ENCODE peak calls at places on chromosomes 13 and 19, in ten cellular contexts. H is CD8-positive, alpha-beta T cell; I is right cardiac atrium; A is gastroesophageal sphincter; N is left colon; B is activated CD4-positive, CD25-positive, alpha-beta regulatory T cell treated with anti-CD3 and anti-CD28 coated beads, Interleukin-2, amount 50 U/mL, for 24 hours; G is left lung; E is esophagus mucosa; M is activated CD4-positive, alpha-beta T cell treated with anti-CD3 and anti-CD28 coated beads for 36 hours; D is left ventricle myocardium superior. Z is an unnamed sample.

GRCh38 chr13:79445968-79446645 is 34.8 kb upstream of the NDFIP2 start:
- ATAC-seq in H (peak; percentile 55), I (no peak), A (no peak), N (no peak), B (no peak), G (no peak), E (no peak), M (peak; percentile 84), D (no peak), Z (peak; percentile 68)

GRCh38 chr13:28455580-28456194 is 39.2 kb downstream of the FLT1 start:
- ATAC-seq in H (no peak), I (no peak), A (no peak), N (no peak), B (no peak), G (no peak), E (no peak), M (no peak), D (peak; percentile 58), Z (no peak)

GRCh38 chr13:27132538-27132937 is 39.1 kb downstream of the USP12 start:
- ATAC-seq in H (no peak), I (no peak), A (no peak), N (no peak), B (peak; percentile 50), G (no peak), E (no peak), M (peak; percentile 45), D (no peak), Z (peak; percentile 64)

GRCh38 chr13:30916991-30917390 is 10.9 kb downstream of the MEDAG start:
- ATAC-seq in H (no peak), I (no peak), A (no peak), N (no peak), B (no peak), G (no peak), E (no peak), M (no peak), D (no peak), Z (no peak)

GRCh38 chr13:52921194-52921593 is 72.8 kb upstream of the PCDH8 start:
- ATAC-seq in H (no peak), I (peak; percentile 28), A (peak; percentile 42), N (no peak), B (peak; percentile 45), G (peak; percentile 24), E (peak; percentile 49), M (no peak), D (no peak), Z (no peak)

GRCh38 chr13:113064534-113065405 is 40.8 kb upstream of the F7 start:
- ATAC-seq in H (no peak), I (peak; percentile 28), A (peak; percentile 79), N (no peak), B (no peak), G (peak; percentile 88), E (peak; percentile 69), M (no peak), D (peak; percentile 57), Z (no peak)

GRCh38 chr13:99859178-99860177 is 112.1 kb downstream of the ZIC5 start:
- ATAC-seq in H (peak; percentile 34), I (no peak), A (no peak), N (peak; percentile 51), B (peak; percentile 73), G (no peak), E (no peak), M (peak; percentile 88), D (no peak), Z (peak; percentile 99)

GRCh38 chr19:45955905-45956608 is 17.6 kb downstream of the NOVA2 start:
- ATAC-seq in H (no peak), I (peak; percentile 92), A (peak; percentile 80), N (no peak), B (no peak), G (peak; percentile 64), E (peak; percentile 73), M (no peak), D (peak; percentile 77), Z (no peak)

Z was measured in activated T-helper 17 cell treated with anti-CD3 and anti-CD28 coated beads, Interleukin-2, amount 50 U/mL, for 72 hours.